ENCODE peak calls at places on chromosomes 12 and 14, in eight cellular contexts. S is HCT116, H is right lobe of liver, V is upper lobe of left lung, U is heart left ventricle, Y is gastrocnemius medialis, W is IMR-90, C is A549. Q is an unnamed sample.

GRCh38 chr12:67161322-67161918 is 107.7 kb upstream of the CAND1 start:
- ATAC-seq in S (peak), H (peak), V (no peak), U (peak), Y (no peak), W (peak), C (peak), Q (no peak)

GRCh38 chr14:32576088-32576795 is 247.1 kb downstream of the AKAP6 start:
- ATAC-seq in S (peak), H (peak), V (peak), U (peak), Y (peak), W (peak), C (peak), Q (peak)

GRCh38 chr12:3658327-3659163 is 94.4 kb downstream of the CRACR2A start:
- ATAC-seq in S (no peak), H (peak), V (no peak), U (peak), Y (no peak), W (peak), C (no peak), Q (no peak)

GRCh38 chr12:84656705-84657104 is 255.9 kb downstream of the SLC6A15 start:
- ATAC-seq in S (no peak), H (no peak), V (no peak), U (no peak), Y (no peak), W (no peak), C (no peak), Q (no peak)

GRCh38 chr12:108340037-108340436 is 926 bp upstream of the CMKLR1 start:
- ATAC-seq in S (no peak), H (no peak), V (peak), U (peak), Y (no peak), W (no peak), C (no peak), Q (no peak)

GRCh38 chr14:53327716-53328115 is 174.6 kb upstream of the DDHD1 start:
- ATAC-seq in S (peak), H (no peak), V (no peak), U (peak), Y (no peak), W (peak), C (no peak), Q (peak)

GRCh38 chr14:99354166-99354875 is 82.3 kb upstream of the BCL11B start:
- ATAC-seq in S (no peak), H (no peak), V (peak), U (no peak), Y (no peak), W (no peak), C (no peak), Q (no peak)

GRCh38 chr14:93045211-93045674 is 70.5 kb downstream of the ITPK1 start:
- ATAC-seq in S (no peak), H (peak), V (no peak), U (no peak), Y (no peak), W (no peak), C (no peak), Q (no peak)

GRCh38 chr12:44835641-44836379 is 40.3 kb downstream of the NELL2 start:
- ATAC-seq in S (no peak), H (no peak), V (no peak), U (no peak), Y (no peak), W (no peak), C (no peak), Q (peak)

GRCh38 chr14:22520235-22520634 is 68.8 kb downstream of the DAD1 start:
- ATAC-seq in S (no peak), H (no peak), V (no peak), U (no peak), Y (no peak), W (peak), C (no peak), Q (no peak)

GRCh38 chr12:93972411-93973208 is 175.8 kb upstream of the PLXNC1 start:
- ATAC-seq in S (no peak), H (no peak), V (no peak), U (peak), Y (peak), W (peak), C (no peak), Q (no peak)

DNA sequence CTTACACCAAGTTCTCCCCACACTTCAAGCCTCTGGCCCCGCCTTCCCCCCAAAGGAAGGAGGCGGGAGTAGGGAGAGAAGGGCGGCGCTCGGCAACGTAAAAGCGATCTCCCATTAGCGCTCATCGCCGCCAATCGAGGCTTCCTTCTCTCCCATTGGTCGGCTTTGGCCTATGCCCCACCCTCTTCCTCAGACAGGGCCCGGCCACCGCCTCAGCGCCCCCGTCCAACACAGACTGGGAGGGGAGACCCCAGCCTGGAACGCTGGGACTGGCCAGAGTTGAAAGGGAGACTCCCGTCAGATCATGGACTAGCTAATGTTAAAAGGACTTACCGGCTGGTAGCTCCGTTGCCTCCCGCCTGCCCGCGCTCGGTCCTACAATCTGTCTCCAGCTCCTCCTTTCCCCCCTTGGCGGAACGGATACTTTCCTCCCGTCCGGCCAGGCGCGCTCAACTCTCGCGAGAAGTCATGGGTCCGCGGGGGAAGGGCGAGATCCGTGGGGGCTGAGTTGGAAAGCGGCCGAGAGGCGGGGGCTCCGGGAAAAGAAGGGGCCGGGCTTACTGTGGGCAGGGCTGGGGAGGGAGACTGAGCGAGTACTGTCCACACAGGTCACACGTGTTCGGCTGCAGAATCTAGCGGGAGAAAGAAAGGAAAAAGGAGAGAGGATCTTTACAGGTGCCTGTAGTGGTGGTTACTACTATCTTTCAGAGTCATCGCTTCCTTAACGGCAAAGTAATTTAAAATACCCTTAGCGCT is at the start of gene ATF7:
- ATAC-seq in S (peak), H (peak), V (peak), U (peak), Y (peak), W (peak), C (peak), Q (peak)
- TF ChIP-seq POLR2A in S (peak), H (peak), V (no peak), U (peak), Y (peak), W (peak), C (peak), Q (peak)

GRCh38 chr12:46186088-46186487 is 82.8 kb downstream of the SLC38A1 start:
- ATAC-seq in S (no peak), H (peak), V (no peak), U (no peak), Y (no peak), W (no peak), C (no peak), Q (no peak)

GRCh38 chr12:46181465-46181864 is 87.4 kb downstream of the SLC38A1 start:
- ATAC-seq in S (no peak), H (no peak), V (no peak), U (no peak), Y (no peak), W (no peak), C (no peak), Q (no peak)

GRCh38 chr12:46185686-46186085 is 83.2 kb downstream of the SLC38A1 start:
- ATAC-seq in S (no peak), H (no peak), V (no peak), U (no peak), Y (no peak), W (no peak), C (peak), Q (no peak)

GRCh38 chr12:46188170-46188569 is 80.7 kb downstream of the SLC38A1 start:
- ATAC-seq in S (no peak), H (peak), V (no peak), U (no peak), Y (no peak), W (no peak), C (no peak), Q (no peak)

GRCh38 chr12:46187023-46187422 is 81.8 kb downstream of the SLC38A1 start:
- ATAC-seq in S (no peak), H (peak), V (no peak), U (peak), Y (peak), W (peak), C (no peak), Q (no peak)
- TF ChIP-seq POLR2A in S (no peak), H (no peak), V (no peak), U (no peak), Y (no peak), W (no peak), C (no peak), Q (no peak)

DNA sequence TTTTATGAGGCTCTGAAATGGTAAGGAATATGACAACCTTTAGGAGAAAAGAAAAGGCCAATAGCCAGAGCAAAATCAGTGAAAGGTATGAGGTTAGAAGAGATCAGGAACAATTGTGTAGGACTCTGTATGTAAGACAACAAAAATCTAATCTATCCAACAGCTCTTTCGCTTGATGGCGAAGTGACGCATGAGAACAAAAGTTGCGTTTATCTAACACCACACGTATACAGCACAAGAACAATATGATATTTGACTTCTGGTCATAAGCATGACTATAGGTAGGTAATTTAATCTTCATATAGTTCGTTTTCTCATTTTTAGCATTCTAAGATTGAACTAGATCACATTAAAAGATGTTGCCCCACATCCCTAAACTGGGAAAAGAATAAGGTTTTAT is 1.5 kb downstream of the CLECL1 start:
- ATAC-seq in S (no peak), H (no peak), V (no peak), U (no peak), Y (no peak), W (no peak), C (no peak), Q (no peak)
- TF ChIP-seq POLR2A in S (no peak), H (no peak), V (no peak), U (no peak), Y (no peak), W (no peak), C (no peak), Q (no peak)

GRCh38 chr12:120229583-120230325 is 28.8 kb upstream of the RPLP0 start:
- ATAC-seq in S (no peak), H (peak), V (peak), U (no peak), Y (peak), W (no peak), C (peak), Q (no peak)

GRCh38 chr12:120230974-120231315 is 30.0 kb upstream of the RPLP0 start:
- ATAC-seq in S (peak), H (no peak), V (no peak), U (no peak), Y (no peak), W (peak), C (peak), Q (no peak)

GRCh38 chr12:120229071-120229582 is 28.2 kb upstream of the RPLP0 start:
- ATAC-seq in S (no peak), H (no peak), V (no peak), U (no peak), Y (no peak), W (no peak), C (peak), Q (no peak)

GRCh38 chr12:120230326-120230973 is 29.5 kb upstream of the RPLP0 start:
- ATAC-seq in S (peak), H (peak), V (peak), U (peak), Y (peak), W (peak), C (peak), Q (peak)

GRCh38 chr12:120231316-120232011 is 30.6 kb upstream of the RPLP0 start:
- ATAC-seq in S (peak), H (peak), V (peak), U (peak), Y (no peak), W (peak), C (peak), Q (no peak)
- TF ChIP-seq POLR2A in S (no peak), H (no peak), V (no peak), U (no peak), Y (no peak), W (peak), C (no peak), Q (no peak)

DNA sequence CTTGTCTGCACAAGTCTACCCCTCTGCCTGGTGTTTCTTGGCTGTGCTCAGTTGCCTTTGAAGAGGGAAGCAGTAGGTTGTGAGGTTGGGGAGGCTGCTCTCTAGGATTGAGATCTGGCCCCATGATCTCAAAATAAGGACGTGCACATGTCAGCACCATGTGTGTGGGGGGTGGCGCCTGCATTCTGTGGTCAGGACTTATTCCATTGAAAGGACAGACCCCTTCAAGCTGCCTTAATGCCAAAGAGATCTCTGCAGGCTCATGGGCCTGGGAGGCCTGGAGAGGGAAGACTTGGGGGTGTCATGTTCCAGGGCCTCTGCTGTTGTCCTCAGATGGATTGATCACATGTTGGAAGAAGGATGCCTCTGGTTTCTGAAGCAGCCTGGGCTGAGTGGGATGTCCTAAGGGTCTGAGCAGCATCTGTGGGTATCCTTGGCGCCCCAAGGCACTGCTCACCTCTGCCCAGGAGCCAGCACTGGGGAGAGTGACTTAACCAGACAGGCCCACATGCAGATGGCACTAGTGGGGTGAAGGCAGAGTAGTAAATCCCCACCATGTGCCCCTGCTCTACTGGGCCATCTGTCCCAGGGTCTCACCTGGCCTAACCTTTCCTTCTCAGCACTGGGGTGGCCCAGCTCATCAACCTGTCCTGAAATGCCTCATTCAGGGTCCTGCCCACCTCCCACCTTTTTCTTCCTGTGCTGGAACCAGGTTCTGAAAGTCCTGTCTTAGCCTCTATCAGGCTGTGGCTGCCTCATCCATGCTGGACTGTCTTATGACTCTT is 118.9 kb downstream of the ADGRD1 start:
- ATAC-seq in S (no peak), H (no peak), V (no peak), U (no peak), Y (no peak), W (no peak), C (no peak), Q (no peak)
- TF ChIP-seq POLR2A in S (no peak), H (no peak), V (no peak), U (no peak), Y (no peak), W (no peak), C (no peak), Q (no peak)

DNA sequence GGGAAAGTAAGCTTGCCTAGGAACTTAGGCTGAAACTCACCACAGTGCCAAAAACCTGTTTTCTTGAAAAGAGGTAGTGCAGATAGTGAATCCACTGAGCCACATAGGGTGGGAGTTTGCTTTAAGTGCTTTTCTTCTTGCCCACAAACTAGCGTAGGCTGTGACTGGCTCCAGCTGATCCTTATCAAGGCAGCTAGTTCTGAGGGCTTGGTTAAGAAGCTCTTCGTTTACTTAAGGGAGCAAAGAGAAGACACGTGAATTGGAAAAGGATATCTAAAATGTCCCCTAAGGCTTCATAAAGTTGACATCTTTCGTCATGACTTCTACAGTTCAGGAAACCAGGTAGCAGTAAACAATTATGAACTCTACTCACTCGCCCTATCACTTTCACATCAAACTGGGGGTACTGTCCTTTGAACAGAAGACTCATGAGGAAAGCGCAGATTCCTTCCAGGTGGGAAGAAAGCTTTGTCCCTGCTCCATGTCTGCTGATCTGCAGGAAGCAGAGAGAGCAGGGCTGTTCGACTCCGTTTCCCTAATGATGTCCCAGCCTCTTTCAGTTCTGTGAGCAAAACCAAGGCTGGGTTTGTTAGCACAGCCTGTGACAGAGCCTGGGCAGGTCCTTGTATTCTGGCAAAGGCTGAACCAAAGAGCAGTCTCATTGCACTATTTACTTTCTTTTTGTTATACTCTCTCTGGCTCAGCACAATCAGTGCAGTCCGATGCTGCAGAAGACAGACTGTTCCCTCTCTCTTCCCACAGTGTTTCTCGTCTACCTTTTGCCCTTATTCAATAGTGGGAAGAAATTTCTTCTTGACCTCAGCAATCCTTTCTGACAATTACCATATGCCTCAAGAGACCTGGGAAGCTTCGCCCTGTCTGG is 93.5 kb upstream of the ETV6 start:
- ATAC-seq in S (no peak), H (peak), V (peak), U (peak), Y (no peak), W (no peak), C (peak), Q (peak)
- TF ChIP-seq POLR2A in S (no peak), H (no peak), V (no peak), U (no peak), Y (no peak), W (no peak), C (no peak), Q (no peak)